ENCODE peak calls at places on chromosomes 2 and 18, in ten cellular contexts. One of them, this sample, is unnamed.
A peak's percentile ranks its signal among the peaks of the same experiment; 100 is the strongest.

GRCh38 chr2:47072018-47072691 is 83.0 kb downstream of the STPG4 start:
- DNase-seq in mesothelial cell of epicardium: no peak
- DNase-seq in AG20443: peak; percentile 94
- DNase-seq in astrocyte of the spinal cord: peak; percentile 91
- DNase-seq in CD8-positive, alpha-beta memory T cell: no peak
- DNase-seq in GM20000: no peak
- DNase-seq in SW 1271: no peak
- DNase-seq in AG08396: peak; percentile 87
- DNase-seq in dorsolateral prefrontal cortex: peak; percentile 91
- DNase-seq in cerebellar cortex: peak; percentile 96
- DNase-seq in this sample: no peak

GRCh38 chr2:203667838-203668237 is 38.6 kb upstream of the CD28 start:
- DNase-seq in CD8-positive, alpha-beta memory T cell: no peak
- DNase-seq in astrocyte of the spinal cord: no peak
- DNase-seq in GM20000: no peak
- DNase-seq in SW 1271: no peak
- DNase-seq in cerebellar cortex: no peak
- DNase-seq in AG20443: no peak
- DNase-seq in AG08396: no peak
- DNase-seq in mesothelial cell of epicardium: no peak
- DNase-seq in dorsolateral prefrontal cortex: no peak
- DNase-seq in this sample: no peak

GRCh38 chr2:169613876-169614275 is 29.7 kb downstream of the PPIG start:
- DNase-seq in GM20000: no peak
- DNase-seq in mesothelial cell of epicardium: no peak
- DNase-seq in CD8-positive, alpha-beta memory T cell: no peak
- DNase-seq in AG20443: no peak
- DNase-seq in astrocyte of the spinal cord: no peak
- DNase-seq in cerebellar cortex: no peak
- DNase-seq in SW 1271: no peak
- DNase-seq in AG08396: no peak
- DNase-seq in dorsolateral prefrontal cortex: no peak
- DNase-seq in this sample: no peak

GRCh38 chr2:158232476-158232875 is 130.8 kb downstream of the UPP2 start:
- DNase-seq in GM20000: no peak
- DNase-seq in dorsolateral prefrontal cortex: no peak
- DNase-seq in AG08396: no peak
- DNase-seq in astrocyte of the spinal cord: no peak
- DNase-seq in CD8-positive, alpha-beta memory T cell: no peak
- DNase-seq in mesothelial cell of epicardium: no peak
- DNase-seq in cerebellar cortex: no peak
- DNase-seq in AG20443: no peak
- DNase-seq in SW 1271: no peak
- DNase-seq in this sample: no peak

GRCh38 chr18:10139783-10140410 is 226.1 kb downstream of the VAPA start:
- DNase-seq in CD8-positive, alpha-beta memory T cell: no peak
- DNase-seq in AG08396: peak; percentile 47
- DNase-seq in astrocyte of the spinal cord: peak; percentile 48
- DNase-seq in cerebellar cortex: no peak
- DNase-seq in AG20443: peak; percentile 77
- DNase-seq in mesothelial cell of epicardium: no peak
- DNase-seq in dorsolateral prefrontal cortex: no peak
- DNase-seq in GM20000: no peak
- DNase-seq in SW 1271: no peak
- DNase-seq in this sample: no peak

GRCh38 chr2:29326926-29327325 is 211.7 kb downstream of the CLIP4 start:
- DNase-seq in SW 1271: no peak
- DNase-seq in CD8-positive, alpha-beta memory T cell: no peak
- DNase-seq in AG20443: peak; percentile 21
- DNase-seq in AG08396: no peak
- DNase-seq in mesothelial cell of epicardium: no peak
- DNase-seq in dorsolateral prefrontal cortex: peak; percentile 40
- DNase-seq in cerebellar cortex: no peak
- DNase-seq in astrocyte of the spinal cord: peak; percentile 67
- DNase-seq in GM20000: no peak
- DNase-seq in this sample: no peak

GRCh38 chr2:131584940-131585339 is 57.3 kb downstream of the CCDC74A start:
- DNase-seq in dorsolateral prefrontal cortex: no peak
- DNase-seq in cerebellar cortex: no peak
- DNase-seq in AG08396: no peak
- DNase-seq in AG20443: no peak
- DNase-seq in SW 1271: no peak
- DNase-seq in astrocyte of the spinal cord: no peak
- DNase-seq in mesothelial cell of epicardium: no peak
- DNase-seq in GM20000: peak; percentile 52
- DNase-seq in CD8-positive, alpha-beta memory T cell: no peak
- DNase-seq in this sample: no peak

GRCh38 chr18:29434650-29435049 is 1257.7 kb upstream of the CDH2 start:
- DNase-seq in CD8-positive, alpha-beta memory T cell: no peak
- DNase-seq in mesothelial cell of epicardium: no peak
- DNase-seq in GM20000: no peak
- DNase-seq in SW 1271: no peak
- DNase-seq in cerebellar cortex: no peak
- DNase-seq in astrocyte of the spinal cord: no peak
- DNase-seq in dorsolateral prefrontal cortex: no peak
- DNase-seq in AG08396: no peak
- DNase-seq in AG20443: no peak
- DNase-seq in this sample: no peak

GRCh38 chr2:3738454-3738853 is 35.1 kb downstream of the DCDC2C start:
- DNase-seq in dorsolateral prefrontal cortex: no peak
- DNase-seq in GM20000: peak; percentile 31
- DNase-seq in cerebellar cortex: peak; percentile 33
- DNase-seq in astrocyte of the spinal cord: peak; percentile 36
- DNase-seq in CD8-positive, alpha-beta memory T cell: no peak
- DNase-seq in AG20443: no peak
- DNase-seq in mesothelial cell of epicardium: no peak
- DNase-seq in AG08396: no peak
- DNase-seq in SW 1271: peak; percentile 42
- DNase-seq in this sample: no peak

GRCh38 chr18:50009772-50010171 is 185.2 kb downstream of the MYO5B start:
- DNase-seq in AG20443: peak; percentile 55
- DNase-seq in AG08396: peak; percentile 46
- DNase-seq in astrocyte of the spinal cord: no peak
- DNase-seq in cerebellar cortex: peak; percentile 17
- DNase-seq in mesothelial cell of epicardium: no peak
- DNase-seq in CD8-positive, alpha-beta memory T cell: peak; percentile 26
- DNase-seq in SW 1271: peak; percentile 13
- DNase-seq in dorsolateral prefrontal cortex: no peak
- DNase-seq in GM20000: peak; percentile 45
- DNase-seq in this sample: no peak

GRCh38 chr2:47313141-47313691 is 89.7 kb upstream of the MSH2 start:
- DNase-seq in CD8-positive, alpha-beta memory T cell: no peak
- DNase-seq in dorsolateral prefrontal cortex: no peak
- DNase-seq in GM20000: no peak
- DNase-seq in astrocyte of the spinal cord: no peak
- DNase-seq in mesothelial cell of epicardium: no peak
- DNase-seq in SW 1271: no peak
- DNase-seq in cerebellar cortex: no peak
- DNase-seq in AG08396: no peak
- DNase-seq in AG20443: no peak
- DNase-seq in this sample: no peak

GRCh38 chr2:133972786-133973185 is 281.1 kb upstream of the MGAT5 start:
- DNase-seq in SW 1271: no peak
- DNase-seq in mesothelial cell of epicardium: no peak
- DNase-seq in astrocyte of the spinal cord: no peak
- DNase-seq in dorsolateral prefrontal cortex: peak; percentile 49
- DNase-seq in CD8-positive, alpha-beta memory T cell: no peak
- DNase-seq in cerebellar cortex: peak; percentile 40
- DNase-seq in GM20000: no peak
- DNase-seq in AG08396: peak; percentile 65
- DNase-seq in AG20443: peak; percentile 83
- DNase-seq in this sample: no peak

GRCh38 chr2:201235865-201236811 is 24.2 kb upstream of the CASP8 start:
- DNase-seq in dorsolateral prefrontal cortex: no peak
- DNase-seq in cerebellar cortex: peak; percentile 71
- DNase-seq in mesothelial cell of epicardium: no peak
- DNase-seq in GM20000: peak; percentile 61
- DNase-seq in AG20443: peak; percentile 74
- DNase-seq in CD8-positive, alpha-beta memory T cell: peak; percentile 67
- DNase-seq in SW 1271: peak; percentile 79
- DNase-seq in astrocyte of the spinal cord: peak; percentile 84
- DNase-seq in AG08396: peak; percentile 73
- DNase-seq in this sample: no peak

GRCh38 chr2:75558786-75559428 is 1.8 kb downstream of the EVA1A start:
- DNase-seq in AG20443: no peak
- DNase-seq in AG08396: no peak
- DNase-seq in GM20000: no peak
- DNase-seq in astrocyte of the spinal cord: peak; percentile 15
- DNase-seq in dorsolateral prefrontal cortex: no peak
- DNase-seq in mesothelial cell of epicardium: no peak
- DNase-seq in SW 1271: no peak
- DNase-seq in cerebellar cortex: no peak
- DNase-seq in CD8-positive, alpha-beta memory T cell: no peak
- DNase-seq in this sample: no peak

GRCh38 chr2:9644603-9645002 is 13.8 kb upstream of the YWHAQ start:
- DNase-seq in astrocyte of the spinal cord: no peak
- DNase-seq in AG20443: no peak
- DNase-seq in cerebellar cortex: no peak
- DNase-seq in CD8-positive, alpha-beta memory T cell: no peak
- DNase-seq in dorsolateral prefrontal cortex: no peak
- DNase-seq in mesothelial cell of epicardium: no peak
- DNase-seq in AG08396: no peak
- DNase-seq in SW 1271: no peak
- DNase-seq in GM20000: no peak
- DNase-seq in this sample: no peak

GRCh38 chr2:169664600-169664977 is 29.6 kb downstream of the CFAP210 start:
- DNase-seq in CD8-positive, alpha-beta memory T cell: no peak
- DNase-seq in AG08396: no peak
- DNase-seq in mesothelial cell of epicardium: no peak
- DNase-seq in AG20443: peak; percentile 21
- DNase-seq in SW 1271: no peak
- DNase-seq in astrocyte of the spinal cord: no peak
- DNase-seq in cerebellar cortex: no peak
- DNase-seq in GM20000: no peak
- DNase-seq in dorsolateral prefrontal cortex: no peak
- DNase-seq in this sample: no peak

GRCh38 chr18:702957-703659 is 9.3 kb downstream of the ENOSF1 start:
- DNase-seq in GM20000: no peak
- DNase-seq in SW 1271: peak; percentile 8
- DNase-seq in dorsolateral prefrontal cortex: no peak
- DNase-seq in AG08396: peak; percentile 65
- DNase-seq in astrocyte of the spinal cord: peak; percentile 81
- DNase-seq in cerebellar cortex: no peak
- DNase-seq in CD8-positive, alpha-beta memory T cell: no peak
- DNase-seq in mesothelial cell of epicardium: no peak
- DNase-seq in AG20443: peak; percentile 69
- DNase-seq in this sample: no peak

GRCh38 chr2:101556033-101556459 is 81.1 kb upstream of the RFX8 start:
- DNase-seq in mesothelial cell of epicardium: no peak
- DNase-seq in cerebellar cortex: no peak
- DNase-seq in astrocyte of the spinal cord: no peak
- DNase-seq in GM20000: no peak
- DNase-seq in CD8-positive, alpha-beta memory T cell: no peak
- DNase-seq in dorsolateral prefrontal cortex: no peak
- DNase-seq in SW 1271: no peak
- DNase-seq in AG20443: no peak
- DNase-seq in AG08396: no peak
- DNase-seq in this sample: no peak

GRCh38 chr2:200985806-200986205 is 22.3 kb upstream of the ORC2 start:
- DNase-seq in GM20000: no peak
- DNase-seq in AG08396: no peak
- DNase-seq in CD8-positive, alpha-beta memory T cell: no peak
- DNase-seq in mesothelial cell of epicardium: no peak
- DNase-seq in dorsolateral prefrontal cortex: no peak
- DNase-seq in SW 1271: no peak
- DNase-seq in cerebellar cortex: no peak
- DNase-seq in AG20443: peak; percentile 22
- DNase-seq in astrocyte of the spinal cord: peak; percentile 38
- DNase-seq in this sample: no peak

GRCh38 chr18:79400091-79400590 is 4.4 kb downstream of the NFATC1 start:
- DNase-seq in SW 1271: peak; percentile 9
- DNase-seq in astrocyte of the spinal cord: no peak
- DNase-seq in dorsolateral prefrontal cortex: no peak
- DNase-seq in cerebellar cortex: no peak
- DNase-seq in AG20443: peak; percentile 83
- DNase-seq in CD8-positive, alpha-beta memory T cell: peak; percentile 42
- DNase-seq in GM20000: peak; percentile 93
- DNase-seq in mesothelial cell of epicardium: no peak
- DNase-seq in AG08396: peak; percentile 81
- DNase-seq in this sample: no peak

This sample was measured in cortex of kidney.